ENCODE peak calls at places on chromosomes 12 and 14, in eight cellular contexts. One of them, this sample, is unnamed.

GRCh38 chr12:47802312-47802711 is 17.4 kb downstream of the HDAC7 start:
- DNase-seq in C1 segment of cervical spinal cord: no peak
- DNase-seq in T-helper 9 cell: no peak
- DNase-seq in aorta: no peak
- DNase-seq in B cell: no peak
- DNase-seq in cardiac fibroblast: peak; percentile 36
- DNase-seq in hepatocyte: no peak
- DNase-seq in RCC 7860: no peak
- DNase-seq in this sample: no peak

GRCh38 chr14:57559561-57559960 is 65.9 kb upstream of the CCDC198 start:
- DNase-seq in RCC 7860: no peak
- DNase-seq in cardiac fibroblast: no peak
- DNase-seq in B cell: no peak
- DNase-seq in aorta: no peak
- DNase-seq in C1 segment of cervical spinal cord: no peak
- DNase-seq in hepatocyte: no peak
- DNase-seq in T-helper 9 cell: no peak
- DNase-seq in this sample: no peak

GRCh38 chr14:26841920-26842741 is 244.3 kb upstream of the NOVA1 start:
- DNase-seq in B cell: no peak
- DNase-seq in RCC 7860: peak; percentile 48
- DNase-seq in hepatocyte: peak; percentile 69
- DNase-seq in C1 segment of cervical spinal cord: peak; percentile 36
- DNase-seq in T-helper 9 cell: no peak
- DNase-seq in aorta: no peak
- DNase-seq in cardiac fibroblast: peak; percentile 99
- DNase-seq in this sample: no peak

GRCh38 chr12:54993181-54993835 is 8.7 kb upstream of the TESPA1 start:
- DNase-seq in B cell: peak; percentile 57
- DNase-seq in C1 segment of cervical spinal cord: no peak
- DNase-seq in cardiac fibroblast: peak; percentile 72
- DNase-seq in hepatocyte: peak; percentile 81
- DNase-seq in aorta: no peak
- DNase-seq in RCC 7860: peak; percentile 49
- DNase-seq in T-helper 9 cell: peak; percentile 38
- DNase-seq in this sample: no peak

GRCh38 chr14:44886860-44887595 is 74.7 kb downstream of the KLHL28 start:
- DNase-seq in T-helper 9 cell: no peak
- DNase-seq in C1 segment of cervical spinal cord: no peak
- DNase-seq in hepatocyte: no peak
- DNase-seq in RCC 7860: no peak
- DNase-seq in B cell: no peak
- DNase-seq in aorta: no peak
- DNase-seq in cardiac fibroblast: no peak
- DNase-seq in this sample: no peak

GRCh38 chr14:53174918-53175317 is 21.8 kb upstream of the DDHD1 start:
- DNase-seq in aorta: no peak
- DNase-seq in T-helper 9 cell: no peak
- DNase-seq in cardiac fibroblast: no peak
- DNase-seq in B cell: no peak
- DNase-seq in C1 segment of cervical spinal cord: no peak
- DNase-seq in hepatocyte: no peak
- DNase-seq in RCC 7860: no peak
- DNase-seq in this sample: no peak

GRCh38 chr14:22332671-22333407 is 256.2 kb downstream of the DAD1 start:
- DNase-seq in aorta: no peak
- DNase-seq in T-helper 9 cell: no peak
- DNase-seq in C1 segment of cervical spinal cord: no peak
- DNase-seq in RCC 7860: no peak
- DNase-seq in cardiac fibroblast: no peak
- DNase-seq in hepatocyte: no peak
- DNase-seq in B cell: no peak
- DNase-seq in this sample: no peak

GRCh38 chr14:91575469-91576208 is 65.5 kb upstream of the PPP4R3A start:
- DNase-seq in T-helper 9 cell: no peak
- DNase-seq in RCC 7860: no peak
- DNase-seq in hepatocyte: no peak
- DNase-seq in aorta: no peak
- DNase-seq in B cell: no peak
- DNase-seq in C1 segment of cervical spinal cord: no peak
- DNase-seq in cardiac fibroblast: no peak
- DNase-seq in this sample: no peak

GRCh38 chr14:68987653-68988036 is 8.5 kb upstream of the ACTN1 start:
- DNase-seq in aorta: no peak
- DNase-seq in C1 segment of cervical spinal cord: no peak
- DNase-seq in B cell: no peak
- DNase-seq in RCC 7860: no peak
- DNase-seq in cardiac fibroblast: no peak
- DNase-seq in hepatocyte: no peak
- DNase-seq in T-helper 9 cell: no peak
- DNase-seq in this sample: peak; percentile 50

GRCh38 chr12:45039757-45040156 is 11.1 kb downstream of the DBX2 start:
- DNase-seq in RCC 7860: no peak
- DNase-seq in aorta: no peak
- DNase-seq in hepatocyte: no peak
- DNase-seq in cardiac fibroblast: no peak
- DNase-seq in B cell: no peak
- DNase-seq in C1 segment of cervical spinal cord: no peak
- DNase-seq in T-helper 9 cell: no peak
- DNase-seq in this sample: no peak

GRCh38 chr14:61870163-61870562 is 107.9 kb downstream of the SNAPC1 start:
- DNase-seq in aorta: no peak
- DNase-seq in hepatocyte: no peak
- DNase-seq in C1 segment of cervical spinal cord: no peak
- DNase-seq in cardiac fibroblast: no peak
- DNase-seq in RCC 7860: no peak
- DNase-seq in B cell: no peak
- DNase-seq in T-helper 9 cell: no peak
- DNase-seq in this sample: no peak

GRCh38 chr14:88834883-88835431 is 10.5 kb downstream of the TTC8 start:
- DNase-seq in RCC 7860: no peak
- DNase-seq in C1 segment of cervical spinal cord: no peak
- DNase-seq in T-helper 9 cell: no peak
- DNase-seq in B cell: no peak
- DNase-seq in hepatocyte: no peak
- DNase-seq in cardiac fibroblast: peak; percentile 27
- DNase-seq in aorta: no peak
- DNase-seq in this sample: no peak

GRCh38 chr12:6769003-6769389 is 2.8 kb downstream of the PTMS start:
- DNase-seq in hepatocyte: peak; percentile 72
- DNase-seq in aorta: peak; percentile 86
- DNase-seq in C1 segment of cervical spinal cord: no peak
- DNase-seq in B cell: no peak
- DNase-seq in T-helper 9 cell: no peak
- DNase-seq in cardiac fibroblast: peak; percentile 50
- DNase-seq in RCC 7860: no peak
- DNase-seq in this sample: no peak

GRCh38 chr14:90510208-90510607 is 113.4 kb downstream of the CALM1 start:
- DNase-seq in T-helper 9 cell: no peak
- DNase-seq in RCC 7860: no peak
- DNase-seq in C1 segment of cervical spinal cord: no peak
- DNase-seq in aorta: no peak
- DNase-seq in cardiac fibroblast: no peak
- DNase-seq in B cell: no peak
- DNase-seq in hepatocyte: no peak
- DNase-seq in this sample: no peak

GRCh38 chr12:5742264-5742663 is 202.8 kb downstream of the ANO2 start:
- DNase-seq in C1 segment of cervical spinal cord: no peak
- DNase-seq in aorta: no peak
- DNase-seq in T-helper 9 cell: no peak
- DNase-seq in RCC 7860: no peak
- DNase-seq in B cell: no peak
- DNase-seq in cardiac fibroblast: no peak
- DNase-seq in hepatocyte: no peak
- DNase-seq in this sample: no peak

GRCh38 chr14:53942970-53943750 is 13.5 kb downstream of the BMP4 start:
- DNase-seq in C1 segment of cervical spinal cord: no peak
- DNase-seq in RCC 7860: no peak
- DNase-seq in aorta: no peak
- DNase-seq in hepatocyte: peak; percentile 26
- DNase-seq in T-helper 9 cell: no peak
- DNase-seq in B cell: no peak
- DNase-seq in cardiac fibroblast: no peak
- DNase-seq in this sample: peak; percentile 36

GRCh38 chr12:52082988-52083637 is 3.6 kb downstream of the SMIM41 start:
- DNase-seq in C1 segment of cervical spinal cord: peak; percentile 15
- DNase-seq in cardiac fibroblast: peak; percentile 70
- DNase-seq in T-helper 9 cell: peak; percentile 66
- DNase-seq in aorta: peak; percentile 88
- DNase-seq in RCC 7860: no peak
- DNase-seq in B cell: peak; percentile 86
- DNase-seq in hepatocyte: peak; percentile 71
- DNase-seq in this sample: no peak

GRCh38 chr12:64882687-64883086 is 58.2 kb downstream of the TBC1D30 start:
- DNase-seq in aorta: no peak
- DNase-seq in C1 segment of cervical spinal cord: no peak
- DNase-seq in hepatocyte: no peak
- DNase-seq in T-helper 9 cell: no peak
- DNase-seq in B cell: no peak
- DNase-seq in cardiac fibroblast: no peak
- DNase-seq in RCC 7860: no peak
- DNase-seq in this sample: no peak

GRCh38 chr14:67400434-67400833 is 11.5 kb downstream of the PLEK2 start:
- DNase-seq in B cell: no peak
- DNase-seq in cardiac fibroblast: no peak
- DNase-seq in C1 segment of cervical spinal cord: no peak
- DNase-seq in RCC 7860: no peak
- DNase-seq in T-helper 9 cell: no peak
- DNase-seq in aorta: no peak
- DNase-seq in hepatocyte: no peak
- DNase-seq in this sample: no peak

GRCh38 chr14:68771631-68772030 is 21.2 kb downstream of the ZFP36L1 start:
- DNase-seq in cardiac fibroblast: no peak
- DNase-seq in aorta: peak; percentile 47
- DNase-seq in B cell: no peak
- DNase-seq in hepatocyte: no peak
- DNase-seq in T-helper 9 cell: no peak
- DNase-seq in C1 segment of cervical spinal cord: no peak
- DNase-seq in RCC 7860: no peak
- DNase-seq in this sample: no peak

GRCh38 chr14:22168092-22168955 is 420.7 kb downstream of the DAD1 start:
- DNase-seq in aorta: no peak
- DNase-seq in B cell: no peak
- DNase-seq in cardiac fibroblast: no peak
- DNase-seq in T-helper 9 cell: no peak
- DNase-seq in hepatocyte: no peak
- DNase-seq in RCC 7860: no peak
- DNase-seq in C1 segment of cervical spinal cord: no peak
- DNase-seq in this sample: no peak

GRCh38 chr14:85538636-85539035 is 8.7 kb downstream of the FLRT2 start:
- DNase-seq in hepatocyte: no peak
- DNase-seq in cardiac fibroblast: no peak
- DNase-seq in C1 segment of cervical spinal cord: no peak
- DNase-seq in RCC 7860: no peak
- DNase-seq in aorta: no peak
- DNase-seq in B cell: no peak
- DNase-seq in T-helper 9 cell: no peak
- DNase-seq in this sample: no peak

GRCh38 chr14:90522585-90523191 is 125.9 kb downstream of the CALM1 start:
- DNase-seq in aorta: peak; percentile 92
- DNase-seq in RCC 7860: no peak
- DNase-seq in cardiac fibroblast: peak; percentile 65
- DNase-seq in T-helper 9 cell: no peak
- DNase-seq in hepatocyte: no peak
- DNase-seq in C1 segment of cervical spinal cord: peak; percentile 59
- DNase-seq in B cell: no peak
- DNase-seq in this sample: no peak

GRCh38 chr12:21434704-21435103 is 2.8 kb upstream of the PYROXD1 start:
- DNase-seq in T-helper 9 cell: no peak
- DNase-seq in aorta: no peak
- DNase-seq in RCC 7860: no peak
- DNase-seq in hepatocyte: no peak
- DNase-seq in B cell: no peak
- DNase-seq in cardiac fibroblast: no peak
- DNase-seq in C1 segment of cervical spinal cord: no peak
- DNase-seq in this sample: no peak

GRCh38 chr12:103244596-103244995 is 251.2 kb downstream of the C12orf42 start:
- DNase-seq in B cell: no peak
- DNase-seq in RCC 7860: no peak
- DNase-seq in C1 segment of cervical spinal cord: no peak
- DNase-seq in hepatocyte: no peak
- DNase-seq in aorta: no peak
- DNase-seq in cardiac fibroblast: no peak
- DNase-seq in T-helper 9 cell: no peak
- DNase-seq in this sample: no peak

GRCh38 chr12:6222009-6222702 is 22.0 kb downstream of the CD9 start:
- DNase-seq in RCC 7860: no peak
- DNase-seq in hepatocyte: no peak
- DNase-seq in cardiac fibroblast: peak; percentile 23
- DNase-seq in C1 segment of cervical spinal cord: peak; percentile 65
- DNase-seq in B cell: no peak
- DNase-seq in aorta: no peak
- DNase-seq in T-helper 9 cell: no peak
- DNase-seq in this sample: no peak

GRCh38 chr12:26162174-26162573 is 33.2 kb upstream of the SSPN start:
- DNase-seq in RCC 7860: no peak
- DNase-seq in cardiac fibroblast: no peak
- DNase-seq in aorta: no peak
- DNase-seq in B cell: no peak
- DNase-seq in C1 segment of cervical spinal cord: no peak
- DNase-seq in hepatocyte: no peak
- DNase-seq in T-helper 9 cell: no peak
- DNase-seq in this sample: no peak

GRCh38 chr14:104879201-104879982 is 14.3 kb downstream of the CEP170B start:
- DNase-seq in RCC 7860: no peak
- DNase-seq in aorta: no peak
- DNase-seq in cardiac fibroblast: no peak
- DNase-seq in C1 segment of cervical spinal cord: no peak
- DNase-seq in B cell: no peak
- DNase-seq in hepatocyte: no peak
- DNase-seq in T-helper 9 cell: no peak
- DNase-seq in this sample: no peak

GRCh38 chr14:70698288-70698687 is 56.6 kb downstream of the TTC9 start:
- DNase-seq in aorta: no peak
- DNase-seq in C1 segment of cervical spinal cord: peak; percentile 2
- DNase-seq in hepatocyte: peak; percentile 41
- DNase-seq in T-helper 9 cell: no peak
- DNase-seq in B cell: no peak
- DNase-seq in RCC 7860: peak; percentile 18
- DNase-seq in cardiac fibroblast: peak; percentile 22
- DNase-seq in this sample: no peak

GRCh38 chr12:67269632-67270578 is 747 bp downstream of the CAND1 start:
- DNase-seq in C1 segment of cervical spinal cord: peak; percentile 78
- DNase-seq in RCC 7860: no peak
- DNase-seq in hepatocyte: peak; percentile 69
- DNase-seq in B cell: peak; percentile 35
- DNase-seq in aorta: peak; percentile 80
- DNase-seq in cardiac fibroblast: peak; percentile 29
- DNase-seq in T-helper 9 cell: peak; percentile 43
- DNase-seq in this sample: no peak

GRCh38 chr12:47775100-47775911 is 2.3 kb downstream of the SLC48A1 start:
- DNase-seq in cardiac fibroblast: peak; percentile 60
- DNase-seq in T-helper 9 cell: no peak
- DNase-seq in C1 segment of cervical spinal cord: peak; percentile 73
- DNase-seq in RCC 7860: no peak
- DNase-seq in hepatocyte: no peak
- DNase-seq in aorta: no peak
- DNase-seq in B cell: no peak
- DNase-seq in this sample: no peak

GRCh38 chr12:29638528-29638927 is 141.0 kb upstream of the OVCH1 start:
- DNase-seq in aorta: no peak
- DNase-seq in cardiac fibroblast: peak; percentile 13
- DNase-seq in hepatocyte: no peak
- DNase-seq in T-helper 9 cell: no peak
- DNase-seq in RCC 7860: no peak
- DNase-seq in C1 segment of cervical spinal cord: no peak
- DNase-seq in B cell: no peak
- DNase-seq in this sample: no peak

GRCh38 chr14:91338369-91338768 is 79.3 kb downstream of the CCDC88C start:
- DNase-seq in T-helper 9 cell: no peak
- DNase-seq in B cell: no peak
- DNase-seq in RCC 7860: no peak
- DNase-seq in cardiac fibroblast: peak; percentile 42
- DNase-seq in C1 segment of cervical spinal cord: no peak
- DNase-seq in aorta: no peak
- DNase-seq in hepatocyte: no peak
- DNase-seq in this sample: no peak

GRCh38 chr14:48792376-48793024 is 793.7 kb downstream of the RPS29 start:
- DNase-seq in aorta: no peak
- DNase-seq in cardiac fibroblast: no peak
- DNase-seq in B cell: no peak
- DNase-seq in C1 segment of cervical spinal cord: no peak
- DNase-seq in T-helper 9 cell: no peak
- DNase-seq in hepatocyte: peak; percentile 25
- DNase-seq in RCC 7860: peak; percentile 28
- DNase-seq in this sample: no peak

This sample was measured in NCI-H1048.